ENCODE peak calls at places on chromosomes 11 and 22, in four cellular contexts. One of them, this sample, is unnamed.
A peak's percentile ranks its signal among the peaks of the same experiment; 100 is the strongest.

GRCh38 chr11:47178737-47179654 is 2.3 kb upstream of the ARFGAP2 start:
- DNase-seq in HepG2: no peak
- DNase-seq in A549: no peak
- DNase-seq in K562: no peak
- DNase-seq in this sample: no peak

GRCh38 chr22:23365961-23366360 is 185.7 kb downstream of the BCR start:
- DNase-seq in HepG2: no peak
- DNase-seq in A549: no peak
- DNase-seq in K562: no peak
- DNase-seq in this sample: no peak

GRCh38 chr11:95076416-95076815 is 9.7 kb downstream of the SRSF8 start:
- DNase-seq in HepG2: no peak
- DNase-seq in A549: no peak
- DNase-seq in K562: no peak
- DNase-seq in this sample: no peak

GRCh38 chr11:57903441-57904123 is 120.1 kb upstream of the OR9Q1 start:
- DNase-seq in HepG2: no peak
- DNase-seq in A549: peak; percentile 30
- DNase-seq in K562: peak; percentile 58
- DNase-seq in this sample: no peak

GRCh38 chr11:36540998-36541397 is 26.8 kb upstream of the RAG1 start:
- DNase-seq in HepG2: peak; percentile 32
- DNase-seq in A549: no peak
- DNase-seq in K562: no peak
- DNase-seq in this sample: peak; percentile 25

GRCh38 chr11:3644817-3645235 is at the start of gene ART1:
- DNase-seq in HepG2: no peak
- DNase-seq in A549: peak; percentile 35
- DNase-seq in K562: peak; percentile 70
- DNase-seq in this sample: no peak

GRCh38 chr22:37906364-37907008 is 389 bp downstream of the MICALL1 start:
- DNase-seq in HepG2: no peak
- DNase-seq in A549: no peak
- DNase-seq in K562: peak; percentile 72
- DNase-seq in this sample: peak; percentile 49

GRCh38 chr22:28882545-28882877 is 861 bp upstream of the ZNRF3 start:
- DNase-seq in HepG2: no peak
- DNase-seq in A549: no peak
- DNase-seq in K562: no peak
- DNase-seq in this sample: no peak

GRCh38 chr22:30208631-30209603 is 37.6 kb downstream of the LIF start:
- DNase-seq in HepG2: peak; percentile 65
- DNase-seq in A549: no peak
- DNase-seq in K562: peak; percentile 84
- DNase-seq in this sample: no peak

GRCh38 chr11:64084962-64085710 is 49.4 kb downstream of the FLRT1 start:
- DNase-seq in HepG2: peak; percentile 72
- DNase-seq in A549: peak; percentile 25
- DNase-seq in K562: no peak
- DNase-seq in this sample: no peak

GRCh38 chr11:118050208-118050891 is 26.5 kb upstream of the TMPRSS4 start:
- DNase-seq in HepG2: no peak
- DNase-seq in A549: no peak
- DNase-seq in K562: no peak
- DNase-seq in this sample: no peak

GRCh38 chr11:75667831-75668507 is 869 bp downstream of the MAP6 start:
- DNase-seq in HepG2: no peak
- DNase-seq in A549: peak; percentile 35
- DNase-seq in K562: no peak
- DNase-seq in this sample: peak; percentile 74

GRCh38 chr22:26398741-26399153 is 30.3 kb upstream of the ASPHD2 start:
- DNase-seq in HepG2: no peak
- DNase-seq in A549: peak; percentile 41
- DNase-seq in K562: peak; percentile 32
- DNase-seq in this sample: peak; percentile 55

GRCh38 chr11:76763573-76764348 is 19.4 kb upstream of the TSKU start:
- DNase-seq in HepG2: no peak
- DNase-seq in A549: no peak
- DNase-seq in K562: no peak
- DNase-seq in this sample: no peak

GRCh38 chr11:125228425-125228824 is 63.9 kb downstream of the PKNOX2 start:
- DNase-seq in HepG2: no peak
- DNase-seq in A549: no peak
- DNase-seq in K562: no peak
- DNase-seq in this sample: no peak

GRCh38 chr11:102389253-102389652 is 42.2 kb downstream of the BIRC2 start:
- DNase-seq in HepG2: no peak
- DNase-seq in A549: no peak
- DNase-seq in K562: no peak
- DNase-seq in this sample: no peak

GRCh38 chr11:128324051-128324481 is 263.3 kb downstream of the ETS1 start:
- DNase-seq in HepG2: no peak
- DNase-seq in A549: no peak
- DNase-seq in K562: no peak
- DNase-seq in this sample: no peak

GRCh38 chr22:42919199-42919598 is 62.1 kb upstream of the ARFGAP3 start:
- DNase-seq in HepG2: peak; percentile 59
- DNase-seq in A549: peak; percentile 43
- DNase-seq in K562: no peak
- DNase-seq in this sample: no peak

GRCh38 chr11:10743354-10744035 is 7.6 kb upstream of the CTR9 start:
- DNase-seq in HepG2: no peak
- DNase-seq in A549: no peak
- DNase-seq in K562: no peak
- DNase-seq in this sample: no peak

GRCh38 chr11:12052676-12053605 is 44.5 kb upstream of the DKK3 start:
- DNase-seq in HepG2: no peak
- DNase-seq in A549: no peak
- DNase-seq in K562: no peak
- DNase-seq in this sample: peak; percentile 42

GRCh38 chr11:1931791-1932480 is 12.4 kb downstream of the TNNT3 start:
- DNase-seq in HepG2: no peak
- DNase-seq in A549: no peak
- DNase-seq in K562: no peak
- DNase-seq in this sample: peak; percentile 4

GRCh38 chr22:44710474-44711235 is 8.7 kb downstream of the PRR5 start:
- DNase-seq in HepG2: no peak
- DNase-seq in A549: no peak
- DNase-seq in K562: peak; percentile 34
- DNase-seq in this sample: no peak

DNA sequence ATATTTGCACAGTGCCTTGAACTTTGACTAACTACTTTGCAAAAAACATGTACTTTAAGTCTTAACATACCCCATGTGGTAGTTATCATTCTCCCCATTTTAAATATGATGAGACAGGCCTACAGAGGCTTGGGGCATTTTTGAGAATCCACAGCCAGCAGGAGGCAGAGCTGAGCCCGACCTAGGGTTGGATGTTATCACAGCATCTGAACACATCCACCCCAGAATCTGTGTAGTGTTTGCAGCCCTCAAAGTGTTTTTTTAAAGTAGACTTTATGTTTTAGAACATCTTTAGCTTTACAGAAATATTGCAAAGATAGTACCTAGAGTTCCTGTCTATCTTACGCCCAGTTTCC is 17.6 kb downstream of the OTOG start:
- DNase-seq in HepG2: no peak
- DNase-seq in A549: no peak
- DNase-seq in K562: peak; percentile 48
- DNase-seq in this sample: peak; percentile 53
- TF ChIP-seq NR3C1 in HepG2: no peak
- TF ChIP-seq NR3C1 in A549: no peak
- TF ChIP-seq NR3C1 in K562: no peak
- TF ChIP-seq NR3C1 in this sample: no peak

DNA sequence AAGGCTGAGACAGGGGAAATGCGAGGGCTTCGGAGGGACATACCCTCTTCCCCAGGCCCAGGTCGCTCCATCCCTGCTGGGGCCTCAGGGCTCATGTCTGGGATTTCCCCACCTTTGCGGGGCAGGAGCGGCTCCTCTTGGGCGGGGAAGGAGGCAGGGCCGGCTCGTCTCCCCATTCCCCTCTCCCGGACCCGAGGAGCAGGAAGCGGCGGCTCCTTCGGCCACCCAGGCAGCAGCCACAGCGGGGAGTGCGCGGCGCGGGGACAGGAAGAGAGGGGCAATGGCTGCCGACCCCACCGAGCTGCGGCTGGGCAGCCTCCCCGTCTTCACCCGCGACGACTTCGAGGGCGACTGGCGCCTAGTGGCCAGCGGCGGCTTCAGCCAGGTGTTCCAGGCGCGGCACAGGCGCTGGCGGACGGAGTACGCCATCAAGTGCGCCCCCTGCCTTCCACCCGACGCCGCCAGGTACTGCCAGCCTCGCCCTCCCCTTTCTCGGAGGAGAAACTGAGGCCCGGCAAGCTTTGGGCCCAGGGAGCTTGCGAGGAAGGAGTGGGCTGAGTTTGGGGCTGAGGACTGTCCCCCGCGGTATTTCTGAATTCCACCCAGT is at the start of gene ANKK1:
- DNase-seq in HepG2: no peak
- DNase-seq in A549: no peak
- DNase-seq in K562: peak; percentile 21
- DNase-seq in this sample: peak; percentile 80
- TF ChIP-seq NR3C1 in HepG2: no peak
- TF ChIP-seq NR3C1 in A549: no peak
- TF ChIP-seq NR3C1 in K562: no peak
- TF ChIP-seq NR3C1 in this sample: peak; percentile 74

GRCh38 chr22:47366026-47366767 is 603.7 kb downstream of the TBC1D22A start:
- DNase-seq in HepG2: no peak
- DNase-seq in A549: no peak
- DNase-seq in K562: no peak
- DNase-seq in this sample: no peak
- TF ChIP-seq NR3C1 in HepG2: no peak
- TF ChIP-seq NR3C1 in A549: no peak
- TF ChIP-seq NR3C1 in K562: no peak
- TF ChIP-seq NR3C1 in this sample: no peak

DNA sequence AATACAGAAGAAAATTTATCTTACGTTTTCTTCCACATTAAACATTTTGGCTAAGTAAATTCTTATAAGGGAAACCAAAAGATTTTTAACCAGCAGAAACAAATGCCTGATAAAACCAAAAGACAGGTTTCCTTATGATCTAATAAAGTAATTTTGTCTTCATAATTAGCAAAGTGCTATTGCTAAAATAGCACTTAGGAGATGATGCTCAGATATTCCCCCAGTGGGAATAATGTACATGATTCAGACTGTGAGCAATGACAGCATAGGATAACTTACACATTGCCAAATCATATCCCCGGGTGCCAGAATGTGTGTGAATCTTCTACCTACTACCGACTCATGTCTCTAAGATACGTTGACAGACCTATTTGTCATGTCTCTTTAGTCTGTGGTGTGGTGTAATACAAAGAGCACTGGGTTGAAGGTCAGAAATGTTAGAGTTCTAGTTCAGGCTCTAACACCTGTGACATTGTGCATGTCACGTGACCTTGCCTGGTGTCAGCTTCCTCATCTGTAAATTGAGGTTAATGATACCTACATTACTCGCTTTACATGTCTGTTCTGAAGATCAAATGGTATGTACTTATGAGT is 30.9 kb upstream of the PICALM start:
- DNase-seq in HepG2: peak; percentile 34
- DNase-seq in A549: no peak
- DNase-seq in K562: no peak
- DNase-seq in this sample: no peak
- TF ChIP-seq NR3C1 in HepG2: no peak
- TF ChIP-seq NR3C1 in A549: no peak
- TF ChIP-seq NR3C1 in K562: no peak
- TF ChIP-seq NR3C1 in this sample: no peak

DNA sequence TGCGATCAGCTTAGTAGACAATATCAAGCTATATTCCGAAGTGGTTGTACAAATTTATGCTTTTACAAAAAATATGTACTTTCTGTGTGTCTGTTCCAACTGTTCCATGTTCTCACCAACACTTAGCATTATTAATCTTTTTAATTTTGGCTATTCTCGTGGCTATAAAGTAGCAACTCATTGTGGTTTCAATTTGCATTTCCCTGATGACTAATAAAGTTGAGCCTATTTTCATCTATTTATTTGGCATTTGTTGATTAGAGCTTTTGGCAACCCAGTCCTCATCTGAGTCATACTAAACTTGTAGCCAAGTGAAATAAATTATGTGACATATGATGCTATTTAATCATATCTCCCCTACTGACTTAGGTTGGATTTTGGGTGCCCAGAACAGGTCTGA is 115.9 kb downstream of the FBXO7 start:
- DNase-seq in HepG2: no peak
- DNase-seq in A549: no peak
- DNase-seq in K562: no peak
- DNase-seq in this sample: no peak
- TF ChIP-seq NR3C1 in HepG2: no peak
- TF ChIP-seq NR3C1 in A549: no peak
- TF ChIP-seq NR3C1 in K562: no peak
- TF ChIP-seq NR3C1 in this sample: no peak

GRCh38 chr11:115168686-115169085 is 335.5 kb downstream of the CADM1 start:
- DNase-seq in HepG2: no peak
- DNase-seq in A549: no peak
- DNase-seq in K562: no peak
- DNase-seq in this sample: no peak

GRCh38 chr11:115173136-115173535 is 331.1 kb downstream of the CADM1 start:
- DNase-seq in HepG2: no peak
- DNase-seq in A549: no peak
- DNase-seq in K562: no peak
- DNase-seq in this sample: no peak

GRCh38 chr11:115168229-115168671 is 336.0 kb downstream of the CADM1 start:
- DNase-seq in HepG2: no peak
- DNase-seq in A549: no peak
- DNase-seq in K562: no peak
- DNase-seq in this sample: no peak

GRCh38 chr11:115166826-115167225 is 337.4 kb downstream of the CADM1 start:
- DNase-seq in HepG2: no peak
- DNase-seq in A549: no peak
- DNase-seq in K562: no peak
- DNase-seq in this sample: no peak

GRCh38 chr11:115170133-115170815 is 333.9 kb downstream of the CADM1 start:
- DNase-seq in HepG2: peak; percentile 18
- DNase-seq in A549: no peak
- DNase-seq in K562: peak; percentile 30
- DNase-seq in this sample: peak; percentile 60
- TF ChIP-seq NR3C1 in HepG2: no peak
- TF ChIP-seq NR3C1 in A549: no peak
- TF ChIP-seq NR3C1 in K562: no peak
- TF ChIP-seq NR3C1 in this sample: no peak

DNA sequence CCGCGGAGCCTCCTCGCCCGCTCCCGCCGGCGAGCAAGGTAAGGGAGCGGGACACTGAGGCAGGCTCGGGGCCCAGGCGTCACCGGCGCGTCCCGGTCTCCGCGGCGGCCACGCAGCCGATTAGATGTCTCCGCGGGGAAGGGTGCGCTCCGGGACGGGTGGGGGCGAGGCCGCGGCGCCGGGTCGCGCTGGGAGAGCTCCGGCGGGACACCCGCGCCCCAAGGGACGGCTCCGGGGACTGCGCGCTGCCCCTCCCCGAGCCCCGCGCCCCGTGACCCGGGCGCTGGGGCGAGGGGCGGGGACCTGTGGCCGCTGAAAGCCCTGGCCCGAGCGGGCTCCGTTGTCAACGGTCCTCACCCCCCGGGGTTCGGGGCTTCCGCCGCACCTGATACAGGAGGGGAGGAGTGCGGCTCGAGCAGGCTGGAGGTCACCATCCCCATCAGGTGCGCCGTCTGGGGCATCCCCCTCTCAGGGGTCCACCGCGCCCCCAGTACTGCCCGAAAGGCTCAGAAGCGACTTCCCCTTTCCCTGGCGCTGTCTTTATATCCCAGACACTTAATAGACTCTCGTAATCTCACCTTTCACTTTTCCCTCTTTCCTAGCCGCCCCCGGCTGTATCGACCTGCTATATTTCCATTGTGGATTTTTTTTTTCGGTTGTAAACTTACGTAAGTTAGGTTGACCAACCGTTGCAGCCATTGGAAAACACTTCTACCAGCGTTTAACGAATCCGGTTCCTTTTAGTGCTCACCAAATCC is 566 bp downstream of the PPFIA1 start:
- DNase-seq in HepG2: peak; percentile 37
- DNase-seq in A549: peak; percentile 58
- DNase-seq in K562: peak; percentile 75
- DNase-seq in this sample: peak; percentile 65
- TF ChIP-seq NR3C1 in HepG2: no peak
- TF ChIP-seq NR3C1 in A549: no peak
- TF ChIP-seq NR3C1 in K562: no peak
- TF ChIP-seq NR3C1 in this sample: no peak